ENCODE peak calls at places on chromosomes 4 and X, in nine cellular contexts. V is MM.1S; N is colonic mucosa; J is heart left ventricle; K is esophagus squamous epithelium; S is right cardiac atrium; T is Caco-2; U is AG04450; Q is CD8-positive, alpha-beta memory T cell. H is an unnamed sample. For H3K9me3, the result is how much of the 10 kb centered on the place peaks cover.

GRCh38 chrX:790780-791360 is 160.3 kb downstream of the SHOX start:
- DNase-seq in U (no peak), J (no peak), T (no peak), K (no peak), S (no peak), V (no peak), N (no peak), Q (no peak), H (no peak)

GRCh38 chr4:16082424-16083216 is 1.2 kb downstream of the PROM1 start:
- DNase-seq in U (no peak), N (peak), K (no peak), J (peak), V (no peak), Q (no peak), S (peak), T (peak), H (no peak)

GRCh38 chrX:12563121-12563520 is 228.1 kb upstream of the PRPS2 start:
- DNase-seq in U (peak), K (no peak), N (no peak), S (no peak), T (no peak), V (no peak), J (no peak), Q (no peak), H (no peak)

GRCh38 chr4:141676087-141676486 is 39.7 kb downstream of the IL15 start:
- DNase-seq in U (no peak), T (no peak), J (no peak), Q (no peak), S (no peak), K (no peak), N (peak), V (no peak), H (no peak)

GRCh38 chr4:106329027-106329618 is 12.8 kb downstream of the AIMP1 start:
- DNase-seq in K (no peak), Q (no peak), N (no peak), V (peak), T (no peak), J (no peak), U (peak), S (no peak), H (no peak)

GRCh38 chrX:5857232-5857631 is 371.4 kb downstream of the NLGN4X start:
- DNase-seq in N (no peak), U (no peak), Q (no peak), S (no peak), T (no peak), K (no peak), V (no peak), J (no peak), H (no peak)

GRCh38 chr4:153296424-153296823 is 48.1 kb upstream of the MND1 start:
- DNase-seq in T (no peak), U (peak), K (no peak), J (peak), V (no peak), N (peak), S (peak), Q (no peak), H (no peak)

GRCh38 chrX:86148024-86148511 is at the start of gene DACH2:
- DNase-seq in S (peak), V (peak), K (no peak), N (peak), J (peak), U (peak), T (no peak), Q (no peak), H (peak)

GRCh38 chr4:95506264-95506663 is 42.5 kb downstream of the UNC5C start:
- DNase-seq in S (no peak), T (no peak), U (no peak), K (no peak), Q (no peak), J (no peak), V (no peak), N (no peak), H (no peak)

DNA sequence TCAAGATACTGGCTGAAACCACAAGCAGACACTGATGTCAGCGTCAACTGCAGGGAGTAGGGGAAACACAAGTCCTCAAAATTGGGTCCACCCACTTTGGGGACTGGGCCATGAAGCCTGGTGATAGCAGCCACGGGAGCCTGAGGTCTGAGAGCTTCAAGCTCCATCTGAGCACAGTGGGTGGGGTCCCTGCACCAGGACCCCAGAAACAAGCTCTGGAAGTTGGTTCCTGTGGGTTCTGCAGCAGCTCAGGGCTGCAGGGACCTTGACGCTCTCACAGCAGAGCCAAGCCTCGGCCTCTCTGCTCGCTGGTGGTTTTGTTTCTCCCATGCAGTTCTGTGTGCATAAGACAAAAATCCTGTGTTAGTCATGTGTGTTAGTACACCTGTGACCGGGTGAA is 54.5 kb downstream of the CPLX1 start:
- DNase-seq in N (no peak), K (no peak), T (peak), J (no peak), U (no peak), Q (no peak), V (no peak), S (peak), H (no peak)
- H3K9me3 ChIP-seq in N (under half), K (under half), T (under half), J (under half), U (under half), Q (under half), V (under half), S (under half), H (under half)

GRCh38 chrX:78387364-78387763 is 60.0 kb upstream of the CYSLTR1 start:
- DNase-seq in Q (no peak), V (no peak), J (no peak), S (no peak), U (no peak), T (no peak), K (no peak), N (no peak), H (no peak)
- H3K9me3 ChIP-seq in Q (under half), V (under half), J (under half), S (under half), U (under half), T (under half), K (under half), N (under half), H (under half)

GRCh38 chr4:23401572-23401971 is 488.3 kb downstream of the PPARGC1A start:
- DNase-seq in Q (no peak), V (no peak), T (no peak), U (no peak), J (no peak), N (no peak), K (no peak), S (no peak), H (no peak)
- H3K9me3 ChIP-seq in Q (under half), V (under half), T (under half), U (under half), J (under half), N (under half), K (under half), S (under half), H (under half)

GRCh38 chrX:46735625-46736024 is 23.3 kb downstream of the SLC9A7 start:
- DNase-seq in K (no peak), V (no peak), Q (no peak), J (no peak), S (no peak), T (no peak), N (no peak), U (no peak), H (no peak)

GRCh38 chrX:46739736-46740135 is 19.2 kb downstream of the SLC9A7 start:
- DNase-seq in S (no peak), Q (no peak), N (no peak), T (no peak), V (no peak), J (no peak), K (no peak), U (no peak), H (no peak)

GRCh38 chrX:46737462-46737861 is 21.5 kb downstream of the SLC9A7 start:
- DNase-seq in V (no peak), U (no peak), N (no peak), K (no peak), T (no peak), S (no peak), Q (no peak), J (no peak), H (no peak)

GRCh38 chrX:46733226-46733625 is 25.7 kb downstream of the SLC9A7 start:
- DNase-seq in Q (no peak), V (no peak), U (no peak), J (no peak), N (no peak), S (no peak), T (no peak), K (no peak), H (no peak)

DNA sequence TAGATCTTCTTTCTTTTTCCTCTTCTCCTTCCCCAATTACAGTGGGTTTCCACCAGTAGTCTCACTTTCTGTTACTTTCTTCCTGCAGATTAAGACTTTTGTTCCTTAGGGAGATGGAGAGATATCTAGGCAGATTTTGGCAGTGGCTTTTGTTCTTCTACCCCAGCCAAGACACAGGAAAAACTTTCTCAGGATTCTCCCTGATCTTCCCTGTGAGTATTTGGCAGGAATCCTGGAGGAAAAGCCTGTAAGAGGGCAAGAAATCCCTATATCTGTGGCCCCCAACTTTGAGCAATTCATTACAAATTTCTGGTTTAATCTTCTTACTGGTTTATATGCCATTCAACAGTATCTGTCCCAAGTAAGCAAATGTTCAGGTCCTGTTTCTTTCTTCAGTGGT is 21.9 kb downstream of the SLC9A7 start:
- DNase-seq in J (no peak), T (no peak), S (no peak), V (no peak), U (no peak), K (no peak), N (no peak), Q (no peak), H (no peak)
- H3K9me3 ChIP-seq in J (under half), T (under half), S (under half), V (under half), U (under half), K (under half), N (under half), Q (under half), H (under half)

GRCh38 chrX:44971674-44972073 is 98.7 kb downstream of the KDM6A start:
- DNase-seq in J (peak), Q (no peak), S (no peak), K (no peak), N (no peak), U (no peak), V (no peak), T (no peak), H (no peak)
- H3K9me3 ChIP-seq in J (under half), Q (under half), S (under half), K (under half), N (under half), U (under half), V (under half), T (under half), H (under half)

H was measured in T-helper 17 cell.